ENCODE peak calls at places on chromosomes 6 and 20, in six cellular contexts. One of them, this sample, is unnamed.
A peak's percentile ranks its signal among the peaks of the same experiment; 100 is the strongest.

GRCh38 chr20:44596010-44596409 is 13.6 kb downstream of the PKIG start:
- DNase-seq in psoas muscle: no peak
- DNase-seq in fibroblast of mammary gland: no peak
- DNase-seq in astrocyte of the spinal cord: no peak
- DNase-seq in mucosa of descending colon: no peak
- DNase-seq in lower lobe of right lung: no peak
- DNase-seq in this sample: no peak

GRCh38 chr6:170032706-170033309 is 258.1 kb downstream of the DLL1 start:
- DNase-seq in lower lobe of right lung: no peak
- DNase-seq in psoas muscle: no peak
- DNase-seq in astrocyte of the spinal cord: no peak
- DNase-seq in fibroblast of mammary gland: no peak
- DNase-seq in mucosa of descending colon: no peak
- DNase-seq in this sample: no peak

GRCh38 chr6:84421031-84421430 is 193.6 kb upstream of the CEP162 start:
- DNase-seq in lower lobe of right lung: no peak
- DNase-seq in astrocyte of the spinal cord: no peak
- DNase-seq in fibroblast of mammary gland: no peak
- DNase-seq in mucosa of descending colon: no peak
- DNase-seq in psoas muscle: no peak
- DNase-seq in this sample: no peak

GRCh38 chr6:102928109-102928508 is 1534.6 kb downstream of the GRIK2 start:
- DNase-seq in fibroblast of mammary gland: no peak
- DNase-seq in psoas muscle: no peak
- DNase-seq in lower lobe of right lung: no peak
- DNase-seq in mucosa of descending colon: no peak
- DNase-seq in astrocyte of the spinal cord: no peak
- DNase-seq in this sample: no peak

GRCh38 chr6:89924231-89924630 is 30.0 kb downstream of the GJA10 start:
- DNase-seq in astrocyte of the spinal cord: no peak
- DNase-seq in mucosa of descending colon: no peak
- DNase-seq in fibroblast of mammary gland: no peak
- DNase-seq in lower lobe of right lung: no peak
- DNase-seq in psoas muscle: no peak
- DNase-seq in this sample: no peak

GRCh38 chr6:158481612-158482473 is 78.0 kb upstream of the TMEM181 start:
- DNase-seq in lower lobe of right lung: no peak
- DNase-seq in psoas muscle: no peak
- DNase-seq in fibroblast of mammary gland: peak; percentile 90
- DNase-seq in mucosa of descending colon: no peak
- DNase-seq in astrocyte of the spinal cord: peak; percentile 83
- DNase-seq in this sample: no peak

GRCh38 chr6:168671863-168672546 is 231.0 kb downstream of the SMOC2 start:
- DNase-seq in astrocyte of the spinal cord: no peak
- DNase-seq in mucosa of descending colon: no peak
- DNase-seq in fibroblast of mammary gland: no peak
- DNase-seq in psoas muscle: no peak
- DNase-seq in lower lobe of right lung: no peak
- DNase-seq in this sample: no peak

GRCh38 chr6:71892641-71893040 is 6.3 kb downstream of the RIMS1 start:
- DNase-seq in astrocyte of the spinal cord: no peak
- DNase-seq in psoas muscle: no peak
- DNase-seq in mucosa of descending colon: no peak
- DNase-seq in fibroblast of mammary gland: no peak
- DNase-seq in lower lobe of right lung: no peak
- DNase-seq in this sample: no peak

GRCh38 chr6:28996844-28997502 is 8.1 kb downstream of the ZNF311 start:
- DNase-seq in fibroblast of mammary gland: peak; percentile 44
- DNase-seq in astrocyte of the spinal cord: no peak
- DNase-seq in psoas muscle: no peak
- DNase-seq in mucosa of descending colon: no peak
- DNase-seq in lower lobe of right lung: no peak
- DNase-seq in this sample: no peak

GRCh38 chr6:154893927-154894326 is 101.2 kb upstream of the TIAM2 start:
- DNase-seq in lower lobe of right lung: no peak
- DNase-seq in fibroblast of mammary gland: peak; percentile 18
- DNase-seq in psoas muscle: no peak
- DNase-seq in astrocyte of the spinal cord: peak; percentile 33
- DNase-seq in mucosa of descending colon: no peak
- DNase-seq in this sample: no peak

GRCh38 chr6:137795510-137795909 is 71.5 kb upstream of the TNFAIP3 start:
- DNase-seq in lower lobe of right lung: no peak
- DNase-seq in fibroblast of mammary gland: no peak
- DNase-seq in astrocyte of the spinal cord: no peak
- DNase-seq in psoas muscle: no peak
- DNase-seq in mucosa of descending colon: no peak
- DNase-seq in this sample: no peak

GRCh38 chr20:10060223-10060622 is 25.4 kb downstream of the ANKEF1 start:
- DNase-seq in lower lobe of right lung: no peak
- DNase-seq in mucosa of descending colon: no peak
- DNase-seq in fibroblast of mammary gland: no peak
- DNase-seq in psoas muscle: no peak
- DNase-seq in astrocyte of the spinal cord: peak; percentile 7
- DNase-seq in this sample: no peak

GRCh38 chr20:53606364-53606985 is 12.8 kb upstream of the ZNF217 start:
- DNase-seq in fibroblast of mammary gland: peak; percentile 92
- DNase-seq in astrocyte of the spinal cord: peak; percentile 84
- DNase-seq in psoas muscle: no peak
- DNase-seq in mucosa of descending colon: no peak
- DNase-seq in lower lobe of right lung: no peak
- DNase-seq in this sample: no peak

GRCh38 chr20:20267685-20268429 is 100.0 kb upstream of the INSM1 start:
- DNase-seq in psoas muscle: peak; percentile 18
- DNase-seq in fibroblast of mammary gland: no peak
- DNase-seq in mucosa of descending colon: no peak
- DNase-seq in astrocyte of the spinal cord: no peak
- DNase-seq in lower lobe of right lung: no peak
- DNase-seq in this sample: no peak

GRCh38 chr6:136967874-136968752 is 46.0 kb downstream of the SLC35D3 start:
- DNase-seq in fibroblast of mammary gland: peak; percentile 72
- DNase-seq in astrocyte of the spinal cord: peak; percentile 70
- DNase-seq in mucosa of descending colon: peak; percentile 63
- DNase-seq in psoas muscle: peak; percentile 37
- DNase-seq in lower lobe of right lung: peak; percentile 75
- DNase-seq in this sample: peak; percentile 86

GRCh38 chr6:73262701-73263569 is at the start of gene KHDC1:
- DNase-seq in fibroblast of mammary gland: peak; percentile 52
- DNase-seq in astrocyte of the spinal cord: peak; percentile 43
- DNase-seq in lower lobe of right lung: peak; percentile 58
- DNase-seq in mucosa of descending colon: peak; percentile 76
- DNase-seq in psoas muscle: peak; percentile 40
- DNase-seq in this sample: peak; percentile 89

GRCh38 chr20:52200870-52201269 is 9.3 kb upstream of the ZFP64 start:
- DNase-seq in lower lobe of right lung: no peak
- DNase-seq in astrocyte of the spinal cord: no peak
- DNase-seq in psoas muscle: no peak
- DNase-seq in mucosa of descending colon: no peak
- DNase-seq in fibroblast of mammary gland: peak; percentile 2
- DNase-seq in this sample: no peak

GRCh38 chr6:152318278-152318677 is 318.9 kb downstream of the SYNE1 start:
- DNase-seq in astrocyte of the spinal cord: no peak
- DNase-seq in mucosa of descending colon: no peak
- DNase-seq in lower lobe of right lung: no peak
- DNase-seq in fibroblast of mammary gland: peak; percentile 19
- DNase-seq in psoas muscle: no peak
- DNase-seq in this sample: no peak

GRCh38 chr6:74991573-74992332 is 214.1 kb downstream of the COL12A1 start:
- DNase-seq in psoas muscle: no peak
- DNase-seq in lower lobe of right lung: no peak
- DNase-seq in fibroblast of mammary gland: peak; percentile 35
- DNase-seq in astrocyte of the spinal cord: peak; percentile 71
- DNase-seq in mucosa of descending colon: no peak
- DNase-seq in this sample: no peak

GRCh38 chr20:774016-774679 is 5.8 kb upstream of the SLC52A3 start:
- DNase-seq in psoas muscle: no peak
- DNase-seq in lower lobe of right lung: no peak
- DNase-seq in astrocyte of the spinal cord: no peak
- DNase-seq in mucosa of descending colon: no peak
- DNase-seq in fibroblast of mammary gland: no peak
- DNase-seq in this sample: no peak

GRCh38 chr20:49614338-49615050 is 46.6 kb upstream of the PTGIS start:
- DNase-seq in fibroblast of mammary gland: no peak
- DNase-seq in lower lobe of right lung: no peak
- DNase-seq in mucosa of descending colon: no peak
- DNase-seq in psoas muscle: peak; percentile 0
- DNase-seq in astrocyte of the spinal cord: no peak
- DNase-seq in this sample: no peak

GRCh38 chr6:6284231-6284966 is 36.1 kb downstream of the F13A1 start:
- DNase-seq in fibroblast of mammary gland: no peak
- DNase-seq in psoas muscle: no peak
- DNase-seq in astrocyte of the spinal cord: no peak
- DNase-seq in lower lobe of right lung: no peak
- DNase-seq in mucosa of descending colon: no peak
- DNase-seq in this sample: no peak

GRCh38 chr6:4902363-4902762 is 101.5 kb downstream of the RPP40 start:
- DNase-seq in fibroblast of mammary gland: no peak
- DNase-seq in mucosa of descending colon: no peak
- DNase-seq in lower lobe of right lung: no peak
- DNase-seq in astrocyte of the spinal cord: no peak
- DNase-seq in psoas muscle: no peak
- DNase-seq in this sample: no peak

GRCh38 chr6:17584241-17584803 is 15.8 kb upstream of the FAM8A1 start:
- DNase-seq in lower lobe of right lung: no peak
- DNase-seq in psoas muscle: no peak
- DNase-seq in astrocyte of the spinal cord: peak; percentile 88
- DNase-seq in mucosa of descending colon: no peak
- DNase-seq in fibroblast of mammary gland: peak; percentile 80
- DNase-seq in this sample: peak; percentile 66

GRCh38 chr20:4071177-4071723 is 55.9 kb upstream of the RNF24 start:
- DNase-seq in lower lobe of right lung: no peak
- DNase-seq in psoas muscle: no peak
- DNase-seq in mucosa of descending colon: no peak
- DNase-seq in astrocyte of the spinal cord: no peak
- DNase-seq in fibroblast of mammary gland: no peak
- DNase-seq in this sample: no peak

GRCh38 chr6:38176797-38177751 is 357.5 kb downstream of the ZFAND3 start:
- DNase-seq in lower lobe of right lung: no peak
- DNase-seq in mucosa of descending colon: no peak
- DNase-seq in psoas muscle: no peak
- DNase-seq in fibroblast of mammary gland: peak; percentile 54
- DNase-seq in astrocyte of the spinal cord: no peak
- DNase-seq in this sample: no peak

GRCh38 chr6:145789443-145789842 is 25.2 kb downstream of the FBXO30 start:
- DNase-seq in lower lobe of right lung: no peak
- DNase-seq in astrocyte of the spinal cord: no peak
- DNase-seq in psoas muscle: peak; percentile 49
- DNase-seq in fibroblast of mammary gland: peak; percentile 90
- DNase-seq in mucosa of descending colon: no peak
- DNase-seq in this sample: no peak

GRCh38 chr6:144195671-144196070 is 45.4 kb downstream of the STX11 start:
- DNase-seq in astrocyte of the spinal cord: peak; percentile 33
- DNase-seq in mucosa of descending colon: no peak
- DNase-seq in psoas muscle: no peak
- DNase-seq in fibroblast of mammary gland: no peak
- DNase-seq in lower lobe of right lung: no peak
- DNase-seq in this sample: no peak

DNA sequence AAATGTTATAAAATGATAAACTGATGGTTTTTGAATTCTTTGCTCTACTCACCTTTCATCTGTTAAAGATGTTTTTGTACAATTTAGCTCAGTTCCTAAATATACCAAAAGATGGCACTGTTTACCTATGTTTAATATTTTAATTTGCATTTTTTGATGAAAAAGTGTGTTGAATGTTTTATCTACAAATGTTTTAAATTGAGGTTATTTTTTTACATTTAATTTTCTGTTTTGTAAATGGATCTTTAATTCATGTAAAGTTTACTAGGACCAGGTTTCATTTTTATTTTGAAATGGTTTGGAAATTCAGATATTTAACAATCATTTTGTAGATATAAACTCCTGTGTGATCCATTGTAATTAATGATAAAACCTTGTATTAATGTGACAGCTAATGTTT is 30.0 kb downstream of the CDKAL1 start:
- DNase-seq in fibroblast of mammary gland: peak; percentile 35
- DNase-seq in psoas muscle: no peak
- DNase-seq in astrocyte of the spinal cord: peak; percentile 57
- DNase-seq in lower lobe of right lung: no peak
- DNase-seq in mucosa of descending colon: no peak
- DNase-seq in this sample: peak; percentile 26
- TF ChIP-seq CTCF in fibroblast of mammary gland: peak; percentile 50
- TF ChIP-seq CTCF in psoas muscle: peak; percentile 74
- TF ChIP-seq CTCF in astrocyte of the spinal cord: peak; percentile 38
- TF ChIP-seq CTCF in lower lobe of right lung: peak; percentile 71
- TF ChIP-seq CTCF in mucosa of descending colon: peak; percentile 25
- TF ChIP-seq CTCF in this sample: peak; percentile 46

GRCh38 chr6:24910331-24910849 is 25.4 kb downstream of the RIPOR2 start:
- DNase-seq in mucosa of descending colon: peak; percentile 56
- DNase-seq in psoas muscle: no peak
- DNase-seq in lower lobe of right lung: peak; percentile 46
- DNase-seq in fibroblast of mammary gland: no peak
- DNase-seq in astrocyte of the spinal cord: no peak
- DNase-seq in this sample: peak; percentile 62
- TF ChIP-seq CTCF in mucosa of descending colon: no peak
- TF ChIP-seq CTCF in psoas muscle: peak; percentile 15
- TF ChIP-seq CTCF in lower lobe of right lung: no peak
- TF ChIP-seq CTCF in fibroblast of mammary gland: no peak
- TF ChIP-seq CTCF in astrocyte of the spinal cord: no peak
- TF ChIP-seq CTCF in this sample: no peak

GRCh38 chr6:106509420-106510089 is 119.7 kb downstream of the RTN4IP1 start:
- DNase-seq in psoas muscle: no peak
- DNase-seq in lower lobe of right lung: no peak
- DNase-seq in astrocyte of the spinal cord: peak; percentile 55
- DNase-seq in mucosa of descending colon: no peak
- DNase-seq in fibroblast of mammary gland: peak; percentile 60
- DNase-seq in this sample: peak; percentile 31
- TF ChIP-seq CTCF in psoas muscle: no peak
- TF ChIP-seq CTCF in lower lobe of right lung: no peak
- TF ChIP-seq CTCF in astrocyte of the spinal cord: peak; percentile 39
- TF ChIP-seq CTCF in mucosa of descending colon: no peak
- TF ChIP-seq CTCF in fibroblast of mammary gland: peak; percentile 9
- TF ChIP-seq CTCF in this sample: no peak

DNA sequence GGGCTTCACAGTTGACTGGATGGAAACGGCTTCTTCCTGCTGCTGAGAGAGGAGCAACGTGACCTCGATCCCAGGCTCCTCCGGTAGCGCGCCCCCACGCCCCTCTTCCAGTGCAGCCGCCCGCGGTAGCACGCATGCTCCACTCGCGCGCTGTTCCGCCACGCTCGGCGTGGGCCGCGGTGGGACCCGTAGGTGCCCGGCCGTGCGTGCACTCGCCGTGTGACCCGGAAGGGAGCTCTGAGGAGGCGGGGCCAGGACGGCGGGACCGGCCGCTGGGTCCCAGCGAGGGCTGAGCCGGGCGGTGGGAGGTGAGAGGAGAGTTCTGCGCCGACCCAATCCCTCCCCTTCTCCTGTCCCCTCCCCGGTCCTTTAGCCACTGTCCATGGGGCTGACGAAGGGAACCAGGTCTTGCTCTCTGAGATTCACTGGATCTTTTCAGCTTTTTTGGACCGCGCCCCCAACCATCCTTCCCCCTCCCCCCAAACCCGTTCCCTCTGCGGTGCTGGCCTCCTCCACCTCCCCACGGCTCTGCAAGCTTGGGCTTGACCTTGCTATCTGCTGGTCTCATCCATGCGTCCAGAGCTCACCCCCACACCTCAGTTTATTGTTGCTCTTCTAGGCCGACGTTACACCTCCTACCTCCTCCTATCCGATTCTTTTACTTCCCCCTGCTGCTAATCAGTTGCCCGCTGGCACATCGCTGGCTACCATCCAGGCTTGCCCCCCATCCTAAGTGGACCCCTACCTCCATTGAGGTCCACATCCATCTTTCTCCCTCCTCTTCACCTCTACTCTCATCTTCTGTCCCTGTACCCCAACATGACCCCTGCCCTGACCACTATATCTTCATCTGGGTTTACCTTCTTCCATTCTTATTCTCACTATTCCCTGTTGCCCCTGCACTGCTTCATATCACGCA is at the start of gene CUL9:
- DNase-seq in fibroblast of mammary gland: peak; percentile 58
- DNase-seq in psoas muscle: peak; percentile 91
- DNase-seq in lower lobe of right lung: peak; percentile 93
- DNase-seq in astrocyte of the spinal cord: peak; percentile 68
- DNase-seq in mucosa of descending colon: peak; percentile 92
- DNase-seq in this sample: peak; percentile 91
- TF ChIP-seq CTCF in fibroblast of mammary gland: no peak
- TF ChIP-seq CTCF in psoas muscle: no peak
- TF ChIP-seq CTCF in lower lobe of right lung: no peak
- TF ChIP-seq CTCF in astrocyte of the spinal cord: no peak
- TF ChIP-seq CTCF in mucosa of descending colon: no peak
- TF ChIP-seq CTCF in this sample: no peak

This sample was measured in GM20000.